ENCODE peak calls at places on chromosomes 6 and 20, in four cellular contexts. W is HepG2, L is K562, A is GM12878. Y is an unnamed sample.

GRCh38 chr20:62087632-62088031 is 22.0 kb upstream of the TAF4 start:
- DNase-seq in A (no peak), L (no peak), W (no peak), Y (no peak)

GRCh38 chr6:15524736-15525401 is 138.0 kb downstream of the DTNBP1 start:
- DNase-seq in W (no peak), A (no peak), L (no peak), Y (no peak)

GRCh38 chr20:44851545-44851944 is 34.0 kb upstream of the YWHAB start:
- DNase-seq in L (no peak), W (no peak), A (no peak), Y (no peak)

GRCh38 chr6:25869840-25870239 is 4.2 kb downstream of the SLC17A3 start:
- DNase-seq in W (no peak), A (no peak), L (no peak), Y (no peak)

GRCh38 chr6:32081168-32081624 is 27.9 kb downstream of the TNXB start:
- DNase-seq in W (no peak), A (no peak), L (peak), Y (no peak)

GRCh38 chr6:34233867-34234266 is 2.8 kb upstream of the HMGA1 start:
- DNase-seq in L (peak), W (no peak), A (no peak), Y (no peak)

GRCh38 chr20:47334022-47334551 is 22.4 kb downstream of the ZMYND8 start:
- DNase-seq in W (peak), L (no peak), A (no peak), Y (no peak)

GRCh38 chr6:3776881-3777507 is 25.5 kb upstream of the PXDC1 start:
- DNase-seq in A (no peak), W (peak), L (peak), Y (no peak)

GRCh38 chr20:57117296-57117695 is 149.1 kb downstream of the BMP7 start:
- DNase-seq in A (no peak), L (no peak), W (no peak), Y (no peak)

GRCh38 chr20:6959900-6960312 is 192.4 kb downstream of the BMP2 start:
- DNase-seq in L (no peak), W (no peak), A (no peak), Y (no peak)

GRCh38 chr6:168016756-168017525 is 19.5 kb downstream of the KIF25 start:
- DNase-seq in A (no peak), L (no peak), W (no peak), Y (no peak)

GRCh38 chr6:16019462-16019861 is 109.4 kb upstream of the MYLIP start:
- DNase-seq in W (no peak), L (no peak), A (no peak), Y (no peak)

GRCh38 chr20:63453029-63453523 is 19.4 kb downstream of the KCNQ2 start:
- DNase-seq in A (no peak), W (peak), L (peak), Y (no peak)

GRCh38 chr6:125834347-125834746 is 43.6 kb downstream of the NCOA7 start:
- DNase-seq in W (no peak), L (no peak), A (peak), Y (no peak)

GRCh38 chr6:134631398-134631924 is 313.5 kb upstream of the SGK1 start:
- DNase-seq in W (no peak), A (no peak), L (no peak), Y (no peak)

GRCh38 chr6:43724914-43725642 is 37.5 kb upstream of the MRPS18A start:
- DNase-seq in W (peak), A (peak), L (peak), Y (no peak)

GRCh38 chr20:49706548-49707517 is 6.8 kb downstream of the B4GALT5 start:
- DNase-seq in A (no peak), W (no peak), L (peak), Y (no peak)

GRCh38 chr20:59748555-59749292 is 144.4 kb downstream of the PHACTR3 start:
- DNase-seq in W (no peak), L (no peak), A (no peak), Y (no peak)

GRCh38 chr20:46767127-46767761 is 57.8 kb downstream of the SLC2A10 start:
- DNase-seq in A (no peak), W (peak), L (peak), Y (peak)

GRCh38 chr6:130962951-130963350 is 100.1 kb downstream of the EPB41L2 start:
- DNase-seq in W (no peak), A (no peak), L (no peak), Y (no peak)

GRCh38 chr6:17831135-17831534 is 124.4 kb upstream of the NUP153 start:
- DNase-seq in W (no peak), A (no peak), L (no peak), Y (no peak)

GRCh38 chr6:149212202-149212601 is 105.3 kb upstream of the TAB2 start:
- DNase-seq in W (no peak), L (no peak), A (no peak), Y (no peak)

GRCh38 chr6:33738153-33738552 is 8.6 kb downstream of the IP6K3 start:
- DNase-seq in A (no peak), L (no peak), W (no peak), Y (no peak)

GRCh38 chr20:50346372-50347347 is 156.0 kb downstream of the CEBPB start:
- DNase-seq in A (no peak), L (no peak), W (no peak), Y (no peak)

GRCh38 chr20:39070484-39071231 is 108.5 kb downstream of the DHX35 start:
- DNase-seq in L (no peak), W (peak), A (no peak), Y (no peak)

DNA sequence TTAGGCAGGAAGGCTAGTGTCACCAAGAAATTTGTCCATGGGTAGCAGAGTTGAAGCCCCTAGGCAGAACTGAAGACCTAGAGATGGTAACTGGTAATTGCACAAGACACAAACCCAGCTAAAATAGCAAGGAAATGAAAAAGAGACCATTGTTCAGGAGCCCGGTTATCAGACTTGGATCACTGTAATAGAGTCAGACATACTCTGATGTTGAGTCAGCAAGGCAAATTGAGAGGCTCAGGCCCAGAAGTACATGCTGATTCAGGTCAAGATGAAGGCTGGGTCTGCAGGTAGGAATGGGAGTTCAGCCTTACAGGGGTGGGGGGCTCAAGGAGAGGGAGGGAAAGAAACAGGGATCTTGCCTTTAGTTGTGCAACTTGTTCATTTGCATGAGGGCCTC is 6.5 kb upstream of the TMEM242 start:
- DNase-seq in L (no peak), W (peak), A (no peak), Y (no peak)
- TF ChIP-seq CBFB in L (no peak), W (no peak), A (no peak), Y (no peak)

GRCh38 chr20:35277531-35278395 is at the start of gene MMP24OS:
- DNase-seq in W (no peak), A (peak), L (peak), Y (peak)
- TF ChIP-seq CBFB in W (no peak), A (no peak), L (no peak), Y (peak)

GRCh38 chr6:29674008-29674407 is 6.9 kb downstream of the ZFP57 start:
- DNase-seq in A (no peak), W (no peak), L (no peak), Y (no peak)

GRCh38 chr6:29676981-29677601 is 3.9 kb downstream of the ZFP57 start:
- DNase-seq in W (no peak), L (no peak), A (no peak), Y (no peak)

GRCh38 chr6:29673161-29673560 is 7.8 kb downstream of the ZFP57 start:
- DNase-seq in A (no peak), W (no peak), L (no peak), Y (no peak)

GRCh38 chr6:29678114-29678513 is 2.8 kb downstream of the ZFP57 start:
- DNase-seq in W (no peak), L (no peak), A (no peak), Y (no peak)

DNA sequence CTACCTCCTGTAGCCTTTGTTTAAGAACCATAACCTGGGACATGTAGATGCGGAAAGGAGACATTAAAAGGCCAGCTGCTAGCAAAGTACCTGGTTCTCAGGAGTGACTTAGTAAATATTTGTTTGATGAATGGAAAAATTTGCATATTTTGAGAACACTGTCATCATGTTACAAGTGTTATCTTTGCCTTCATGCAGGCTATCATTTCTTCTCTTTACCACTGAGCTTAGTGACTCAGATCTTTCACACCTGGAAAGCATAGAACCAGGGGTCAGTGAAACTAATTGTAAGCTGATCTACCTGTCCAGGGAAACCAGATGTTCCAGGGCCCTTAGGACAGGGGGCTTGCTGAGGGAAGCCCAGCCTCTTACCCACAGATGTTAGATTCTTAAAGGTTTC is 5.4 kb downstream of the ZFP57 start:
- DNase-seq in L (no peak), A (no peak), W (no peak), Y (no peak)
- TF ChIP-seq CBFB in L (no peak), A (no peak), W (no peak), Y (no peak)

GRCh38 chr20:10832146-10832545 is 158.3 kb upstream of the JAG1 start:
- DNase-seq in A (no peak), L (no peak), W (no peak), Y (no peak)
- TF ChIP-seq CBFB in A (no peak), L (no peak), W (no peak), Y (no peak)

DNA sequence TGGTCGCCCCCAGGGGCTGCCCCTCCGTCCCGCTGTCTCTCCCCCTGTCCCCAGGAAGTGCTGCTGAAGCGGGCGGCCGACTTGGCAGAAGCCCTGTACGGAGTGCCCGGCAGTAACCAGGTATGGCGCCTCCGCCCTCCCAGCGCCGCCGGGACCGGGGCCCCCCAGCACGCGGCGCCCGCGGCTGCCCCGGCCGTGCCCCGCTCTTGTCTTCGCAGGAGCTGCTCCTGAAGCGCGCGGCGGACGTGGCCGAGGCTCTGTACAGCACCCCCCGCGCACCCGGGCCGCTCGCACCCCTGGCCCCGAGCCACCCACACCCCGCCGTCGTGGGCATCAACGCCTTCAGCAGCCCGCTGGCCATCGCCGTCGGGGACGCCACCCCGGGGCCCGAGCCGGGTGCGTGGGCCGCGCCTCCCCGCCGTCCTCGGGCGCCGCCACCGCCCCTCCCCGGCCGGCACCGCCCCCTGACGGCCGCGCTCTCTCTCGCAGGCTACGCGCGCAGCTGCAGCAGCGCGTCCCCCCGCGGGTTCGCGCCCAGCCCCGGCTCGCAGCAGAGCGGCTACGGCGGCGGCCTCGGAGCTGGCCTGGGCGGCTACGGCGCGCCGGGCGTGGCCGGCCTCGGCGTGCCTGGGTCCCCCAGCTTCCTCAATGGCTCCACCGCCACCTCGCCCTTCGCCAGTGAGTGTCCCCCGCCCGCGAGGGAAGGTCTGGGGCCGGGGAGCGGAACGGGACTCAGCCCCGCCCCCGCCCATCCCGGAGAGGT is 48.4 kb downstream of the CPXM1 start:
- DNase-seq in W (no peak), L (peak), A (no peak), Y (no peak)
- TF ChIP-seq CBFB in W (no peak), L (no peak), A (no peak), Y (no peak)

GRCh38 chr6:21633511-21634109 is 40.1 kb downstream of the SOX4 start:
- DNase-seq in A (no peak), W (no peak), L (no peak), Y (no peak)

GRCh38 chr6:21634582-21634981 is 41.0 kb downstream of the SOX4 start:
- DNase-seq in W (peak), A (no peak), L (no peak), Y (no peak)

GRCh38 chr6:21639316-21639715 is 45.8 kb downstream of the SOX4 start:
- DNase-seq in W (no peak), A (no peak), L (no peak), Y (no peak)

DNA sequence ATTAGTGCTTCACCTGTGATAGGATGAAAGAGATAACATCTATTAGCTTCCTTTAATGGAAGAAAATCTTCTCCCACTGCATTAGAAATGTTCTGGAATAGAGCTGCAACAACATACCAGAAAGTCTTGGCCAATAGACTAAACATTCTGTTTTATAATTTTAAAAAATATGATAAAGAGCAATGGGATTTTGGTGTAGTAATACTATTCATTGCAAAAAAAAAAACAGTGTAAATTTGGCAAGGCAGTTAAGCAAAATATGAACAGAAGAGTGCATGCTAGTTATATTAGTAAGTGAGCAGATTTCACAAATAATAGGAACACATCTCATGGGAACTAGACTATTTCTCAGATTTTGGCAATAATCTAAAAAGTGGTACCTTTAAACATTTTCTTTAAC is 43.3 kb downstream of the SOX4 start:
- DNase-seq in A (no peak), L (no peak), W (no peak), Y (no peak)
- TF ChIP-seq CBFB in A (no peak), L (no peak), W (no peak), Y (no peak)

DNA sequence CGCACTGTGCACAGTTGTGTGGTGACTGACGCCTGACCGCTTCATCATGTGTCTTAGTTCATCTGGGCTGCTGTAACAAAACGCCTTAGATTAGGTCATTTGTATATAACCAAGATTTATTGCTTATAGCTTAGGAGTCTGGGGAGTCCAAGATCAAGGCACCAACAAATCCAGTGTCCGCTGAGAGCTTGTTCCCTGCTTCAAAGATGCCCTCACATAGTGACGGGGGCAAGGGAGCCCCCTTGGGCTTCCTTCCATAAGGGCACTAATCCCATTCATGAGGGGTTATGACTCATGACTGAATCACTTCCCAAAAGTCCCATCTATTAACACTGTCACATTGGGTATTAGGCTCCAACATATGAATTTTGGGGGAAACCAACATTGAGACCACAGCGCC is 34.6 kb downstream of the CYP24A1 start:
- DNase-seq in L (no peak), W (no peak), A (no peak), Y (no peak)
- TF ChIP-seq CBFB in L (no peak), W (no peak), A (no peak), Y (no peak)

DNA sequence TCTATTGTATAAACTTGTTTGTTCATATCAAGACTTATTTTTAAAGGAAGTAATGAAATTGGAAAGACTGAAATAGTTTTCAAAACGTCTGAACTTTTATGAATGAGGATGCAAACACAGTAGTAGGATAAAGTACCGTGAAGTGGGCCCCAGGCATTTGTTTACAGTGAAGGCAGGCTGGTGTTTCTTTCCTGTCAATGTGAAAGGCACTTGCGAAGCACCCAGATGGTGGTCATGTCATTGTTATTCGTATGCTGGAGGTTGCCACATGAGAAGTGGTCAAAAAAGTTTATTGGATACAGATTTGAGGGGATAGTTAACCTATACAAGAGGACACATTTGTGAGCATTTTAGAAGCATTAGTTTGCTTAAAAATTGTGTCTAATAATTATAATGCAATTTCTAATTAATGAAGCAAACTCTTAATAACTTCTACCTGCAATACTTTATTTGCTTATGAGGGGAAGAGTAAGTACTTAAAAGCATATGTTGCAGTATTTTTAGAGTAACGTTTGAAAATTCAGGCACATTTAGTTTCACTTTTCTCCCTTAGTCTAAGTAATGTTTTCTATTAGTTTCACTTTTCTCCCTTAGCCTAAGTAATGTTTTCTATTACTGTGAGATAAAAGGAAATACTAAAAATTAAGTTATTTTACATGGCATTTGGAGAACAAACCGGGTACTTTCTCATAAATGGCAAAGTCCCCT is 120.8 kb upstream of the CLDN20 start:
- DNase-seq in A (no peak), W (no peak), L (no peak), Y (no peak)
- TF ChIP-seq CBFB in A (no peak), W (no peak), L (no peak), Y (no peak)

DNA sequence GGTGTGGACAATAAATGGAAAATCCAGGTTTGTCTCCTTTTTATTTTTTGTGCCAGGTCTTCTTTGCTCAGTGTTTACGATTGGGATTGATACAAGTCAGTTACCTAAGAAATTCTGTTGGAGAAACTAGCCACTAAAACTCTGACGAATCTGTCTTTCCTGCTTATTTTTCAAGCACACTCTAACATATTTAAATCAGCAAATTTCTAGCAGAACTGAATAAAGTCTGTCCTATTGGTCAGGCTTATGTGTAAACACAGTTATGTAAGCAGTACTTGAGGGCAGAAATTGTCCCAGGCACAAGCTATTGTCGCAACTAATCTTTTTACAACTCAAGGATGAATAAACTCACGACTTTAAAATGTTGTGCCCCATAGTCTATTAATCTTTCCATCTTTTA is 12.1 kb upstream of the EXOC2 start:
- DNase-seq in A (no peak), L (no peak), W (no peak), Y (no peak)
- TF ChIP-seq CBFB in A (no peak), L (no peak), W (no peak), Y (no peak)

DNA sequence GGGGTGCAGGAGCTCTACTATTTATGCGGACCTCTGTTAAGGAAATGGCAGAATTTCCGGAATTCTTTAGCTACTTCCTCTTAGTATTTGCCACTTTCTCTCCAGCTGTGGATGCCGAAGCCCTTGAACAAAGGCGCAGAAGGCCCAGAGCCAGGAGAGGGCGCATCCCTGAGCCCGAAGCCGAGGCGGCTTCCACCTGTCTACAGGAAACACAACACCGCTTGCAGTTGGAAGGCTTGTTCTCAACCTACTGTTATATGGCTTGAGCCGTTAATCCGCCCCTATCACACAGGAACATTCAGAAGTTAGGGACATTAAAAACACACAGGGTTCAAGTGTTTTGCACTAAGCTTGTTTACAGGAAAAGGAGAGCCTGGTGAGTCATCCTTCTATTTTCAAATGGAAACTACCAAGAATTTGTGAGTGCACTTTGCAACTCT is 417.1 kb downstream of the BCKDHB start:
- DNase-seq in L (no peak), A (no peak), W (no peak), Y (peak)
- TF ChIP-seq CBFB in L (no peak), A (no peak), W (no peak), Y (no peak)